ENCODE peak calls at places on chromosomes 3 and 15, in four cellular contexts. One of them, this sample, is unnamed.

GRCh38 chr3:101484805-101485620 is 28.0 kb downstream of the SENP7 start:
- DNase-seq in H1: no peak
- DNase-seq in IMR-90: peak
- DNase-seq in mesendoderm: peak
- DNase-seq in this sample: no peak

GRCh38 chr15:40523611-40524010 is 41.2 kb downstream of the CCDC32 start:
- DNase-seq in H1: no peak
- DNase-seq in IMR-90: no peak
- DNase-seq in mesendoderm: no peak
- DNase-seq in this sample: no peak

GRCh38 chr15:63826513-63826912 is 7.2 kb downstream of the HERC1 start:
- DNase-seq in H1: no peak
- DNase-seq in IMR-90: peak
- DNase-seq in mesendoderm: peak
- DNase-seq in this sample: no peak

GRCh38 chr15:86863226-86863915 is 783.7 kb downstream of the AGBL1 start:
- DNase-seq in H1: no peak
- DNase-seq in IMR-90: no peak
- DNase-seq in mesendoderm: peak
- DNase-seq in this sample: no peak

GRCh38 chr15:96764501-96764900 is 434.0 kb downstream of the NR2F2 start:
- DNase-seq in H1: no peak
- DNase-seq in IMR-90: no peak
- DNase-seq in mesendoderm: no peak
- DNase-seq in this sample: no peak

GRCh38 chr15:82079736-82080135 is 33.9 kb upstream of the MEX3B start:
- DNase-seq in H1: no peak
- DNase-seq in IMR-90: peak
- DNase-seq in mesendoderm: no peak
- DNase-seq in this sample: no peak

GRCh38 chr3:194101592-194102432 is 34.1 kb upstream of the HES1 start:
- DNase-seq in H1: no peak
- DNase-seq in IMR-90: no peak
- DNase-seq in mesendoderm: no peak
- DNase-seq in this sample: no peak

GRCh38 chr3:101122678-101123077 is 129.5 kb upstream of the ABI3BP start:
- DNase-seq in H1: no peak
- DNase-seq in IMR-90: no peak
- DNase-seq in mesendoderm: no peak
- DNase-seq in this sample: no peak

GRCh38 chr15:42364529-42364928 is 5.2 kb downstream of the CAPN3 start:
- DNase-seq in H1: no peak
- DNase-seq in IMR-90: no peak
- DNase-seq in mesendoderm: no peak
- DNase-seq in this sample: no peak

GRCh38 chr3:23830869-23831484 is 25.2 kb downstream of the UBE2E1 start:
- DNase-seq in H1: no peak
- DNase-seq in IMR-90: no peak
- DNase-seq in mesendoderm: no peak
- DNase-seq in this sample: no peak

GRCh38 chr15:20348291-20348899 is 193.2 kb downstream of the GOLGA6L6 start:
- DNase-seq in H1: no peak
- DNase-seq in IMR-90: no peak
- DNase-seq in mesendoderm: no peak
- DNase-seq in this sample: peak

GRCh38 chr15:55764398-55764797 is 21.4 kb upstream of the PRTG start:
- DNase-seq in H1: no peak
- DNase-seq in IMR-90: no peak
- DNase-seq in mesendoderm: peak
- DNase-seq in this sample: no peak

GRCh38 chr3:122934251-122934650 is 93.3 kb downstream of the SEMA5B start:
- DNase-seq in H1: no peak
- DNase-seq in IMR-90: no peak
- DNase-seq in mesendoderm: no peak
- DNase-seq in this sample: no peak

GRCh38 chr3:76943671-76944070 is 96.2 kb upstream of the ROBO2 start:
- DNase-seq in H1: no peak
- DNase-seq in IMR-90: peak
- DNase-seq in mesendoderm: no peak
- DNase-seq in this sample: no peak

GRCh38 chr15:36175781-36176211 is 403.6 kb upstream of the CDIN1 start:
- DNase-seq in H1: no peak
- DNase-seq in IMR-90: no peak
- DNase-seq in mesendoderm: peak
- DNase-seq in this sample: no peak

GRCh38 chr3:20837676-20838302 is 651.8 kb upstream of the SGO1 start:
- DNase-seq in H1: no peak
- DNase-seq in IMR-90: no peak
- DNase-seq in mesendoderm: no peak
- DNase-seq in this sample: no peak

GRCh38 chr15:85956515-85957275 is 123.0 kb upstream of the AGBL1 start:
- DNase-seq in H1: no peak
- DNase-seq in IMR-90: peak
- DNase-seq in mesendoderm: no peak
- DNase-seq in this sample: no peak

GRCh38 chr3:183515968-183516851 is 39.3 kb downstream of the KLHL6 start:
- DNase-seq in H1: no peak
- DNase-seq in IMR-90: no peak
- DNase-seq in mesendoderm: no peak
- DNase-seq in this sample: no peak

GRCh38 chr3:150078983-150079739 is 108.5 kb upstream of the PFN2 start:
- DNase-seq in H1: no peak
- DNase-seq in IMR-90: peak
- DNase-seq in mesendoderm: no peak
- DNase-seq in this sample: no peak

GRCh38 chr3:186425788-186426730 is 64.0 kb upstream of the DGKG start:
- DNase-seq in H1: no peak
- DNase-seq in IMR-90: peak
- DNase-seq in mesendoderm: peak
- DNase-seq in this sample: no peak

GRCh38 chr15:66253296-66253642 is 281 bp downstream of the MEGF11 start:
- DNase-seq in H1: no peak
- DNase-seq in IMR-90: no peak
- DNase-seq in mesendoderm: no peak
- DNase-seq in this sample: peak

GRCh38 chr3:38541800-38542199 is 45.7 kb downstream of the EXOG start:
- DNase-seq in H1: no peak
- DNase-seq in IMR-90: no peak
- DNase-seq in mesendoderm: no peak
- DNase-seq in this sample: no peak

GRCh38 chr3:41259449-41260062 is 60.3 kb downstream of the CTNNB1 start:
- DNase-seq in H1: no peak
- DNase-seq in IMR-90: peak
- DNase-seq in mesendoderm: no peak
- DNase-seq in this sample: no peak

GRCh38 chr15:29952245-29952644 is 130.0 kb upstream of the TJP1 start:
- DNase-seq in H1: no peak
- DNase-seq in IMR-90: no peak
- DNase-seq in mesendoderm: no peak
- DNase-seq in this sample: no peak

GRCh38 chr3:134287512-134287911 is 36.9 kb upstream of the RYK start:
- DNase-seq in H1: no peak
- DNase-seq in IMR-90: no peak
- DNase-seq in mesendoderm: no peak
- DNase-seq in this sample: no peak

GRCh38 chr3:155744626-155745324 is at the start of gene PLCH1:
- DNase-seq in H1: peak
- DNase-seq in IMR-90: peak
- DNase-seq in mesendoderm: peak
- DNase-seq in this sample: peak

GRCh38 chr3:88132894-88133293 is 16.9 kb upstream of the C3orf38 start:
- DNase-seq in H1: no peak
- DNase-seq in IMR-90: no peak
- DNase-seq in mesendoderm: peak
- DNase-seq in this sample: no peak

GRCh38 chr3:128113817-128114794 is 9.5 kb downstream of the RUVBL1 start:
- DNase-seq in H1: no peak
- DNase-seq in IMR-90: no peak
- DNase-seq in mesendoderm: no peak
- DNase-seq in this sample: no peak
- H3K56ac ChIP-seq in H1: no peak
- H3K56ac ChIP-seq in IMR-90: no peak
- H3K56ac ChIP-seq in mesendoderm: no peak
- H3K56ac ChIP-seq in this sample: no peak

DNA sequence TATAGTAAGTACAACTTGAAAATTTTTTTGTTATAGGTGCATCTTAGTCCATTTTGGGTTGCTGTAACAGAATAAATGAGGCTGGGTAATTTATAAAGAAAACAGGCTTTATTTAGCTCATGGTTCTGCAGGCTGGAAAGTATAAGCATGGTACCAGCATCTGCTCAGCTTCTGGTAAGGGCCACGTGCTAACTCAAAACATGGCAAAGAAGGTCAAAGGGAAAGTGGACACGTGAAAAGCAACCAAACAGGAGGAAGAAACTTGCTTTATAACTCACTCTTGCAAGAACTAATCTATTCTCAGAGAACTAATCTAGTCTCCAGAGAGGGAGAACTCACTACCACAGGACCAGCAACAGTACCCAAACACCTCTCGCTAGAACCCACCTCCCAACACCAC is 9.1 kb downstream of the HDGFL3 start:
- DNase-seq in H1: no peak
- DNase-seq in IMR-90: no peak
- DNase-seq in mesendoderm: no peak
- DNase-seq in this sample: no peak
- H3K56ac ChIP-seq in H1: no peak
- H3K56ac ChIP-seq in IMR-90: no peak
- H3K56ac ChIP-seq in mesendoderm: no peak
- H3K56ac ChIP-seq in this sample: no peak

GRCh38 chr15:49570672-49571071 is 49.9 kb downstream of the FAM227B start:
- DNase-seq in H1: no peak
- DNase-seq in IMR-90: no peak
- DNase-seq in mesendoderm: no peak
- DNase-seq in this sample: no peak

DNA sequence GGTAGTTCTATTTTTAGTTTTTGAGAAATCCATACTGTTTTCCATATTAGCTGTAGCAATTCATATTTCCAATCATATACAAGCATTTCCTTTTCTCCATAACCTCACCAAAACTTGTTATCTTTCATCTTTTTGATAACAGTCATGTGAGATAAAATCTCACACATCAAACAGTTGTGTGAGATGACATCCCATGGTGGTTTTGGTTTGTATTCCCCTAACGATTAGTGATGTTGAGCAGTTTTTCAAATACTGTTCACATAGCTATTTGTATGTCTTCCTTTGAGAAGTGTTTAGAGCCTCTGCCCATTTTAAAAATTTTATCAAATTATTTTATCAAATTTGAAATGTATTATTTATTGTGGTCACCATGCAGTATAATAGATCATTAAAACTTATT is 50.4 kb downstream of the FAM227B start:
- DNase-seq in H1: no peak
- DNase-seq in IMR-90: no peak
- DNase-seq in mesendoderm: no peak
- DNase-seq in this sample: no peak
- H3K56ac ChIP-seq in H1: no peak
- H3K56ac ChIP-seq in IMR-90: no peak
- H3K56ac ChIP-seq in mesendoderm: no peak
- H3K56ac ChIP-seq in this sample: no peak

GRCh38 chr3:187899246-187899645 is 154.0 kb upstream of the BCL6 start:
- DNase-seq in H1: no peak
- DNase-seq in IMR-90: no peak
- DNase-seq in mesendoderm: no peak
- DNase-seq in this sample: no peak
- H3K56ac ChIP-seq in H1: no peak
- H3K56ac ChIP-seq in IMR-90: no peak
- H3K56ac ChIP-seq in mesendoderm: no peak
- H3K56ac ChIP-seq in this sample: no peak

DNA sequence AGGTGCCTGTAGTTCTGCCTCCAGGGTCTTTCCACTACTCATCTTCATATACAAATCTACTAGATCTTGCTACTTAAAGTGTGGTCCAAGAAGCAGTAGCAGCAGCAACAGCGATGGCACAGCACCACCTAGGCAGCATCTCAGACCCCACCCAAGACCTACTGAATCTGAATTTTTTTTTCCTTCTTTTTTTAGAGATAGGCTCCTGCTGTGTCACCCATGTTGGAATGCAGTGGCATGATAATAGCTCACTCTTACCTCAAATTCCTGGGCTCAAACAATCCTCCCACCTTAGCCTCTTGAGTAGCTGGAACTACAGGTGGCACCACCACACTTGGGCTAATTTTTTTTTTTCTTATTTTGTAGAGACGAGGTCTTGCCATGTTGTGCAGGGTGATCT is 346.7 kb upstream of the TGFBR2 start:
- DNase-seq in H1: peak
- DNase-seq in IMR-90: no peak
- DNase-seq in mesendoderm: peak
- DNase-seq in this sample: no peak
- H3K56ac ChIP-seq in H1: no peak
- H3K56ac ChIP-seq in IMR-90: no peak
- H3K56ac ChIP-seq in mesendoderm: no peak
- H3K56ac ChIP-seq in this sample: no peak